ENCODE peak calls at places on chromosomes 12 and 14, in seven cellular contexts. U is adrenal gland, T is pancreas, I is mesendoderm, F is endothelial cell of umbilical vein, K is thyroid gland, S is small intestine. B is an unnamed sample.

GRCh38 chr12:52279683-52280318 is 5.4 kb downstream of the KRT86 start:
- DNase-seq in U (no peak), T (no peak), I (no peak), F (no peak), K (no peak), S (no peak), B (no peak)

GRCh38 chr12:113891167-113891692 is 74.9 kb downstream of the RBM19 start:
- DNase-seq in U (no peak), T (no peak), I (no peak), F (no peak), K (no peak), S (no peak), B (no peak)

GRCh38 chr14:101289230-101289690 is 272.0 kb upstream of the DIO3 start:
- DNase-seq in U (no peak), T (no peak), I (no peak), F (no peak), K (no peak), S (no peak), B (no peak)

GRCh38 chr12:1877169-1877878 is 41.1 kb downstream of the CACNA2D4 start:
- DNase-seq in U (no peak), T (no peak), I (no peak), F (no peak), K (no peak), S (no peak), B (no peak)

GRCh38 chr14:64091217-64091616 is 203.0 kb downstream of the ESR2 start:
- DNase-seq in U (no peak), T (no peak), I (no peak), F (no peak), K (no peak), S (peak; percentile 6), B (no peak)

GRCh38 chr12:1662761-1663439 is 28.0 kb upstream of the ADIPOR2 start:
- DNase-seq in U (peak; percentile 83), T (peak; percentile 74), I (peak; percentile 98), F (no peak), K (peak; percentile 66), S (peak; percentile 90), B (peak; percentile 35)

GRCh38 chr14:49512147-49512551 is 74.0 kb downstream of the RPS29 start:
- DNase-seq in U (no peak), T (no peak), I (no peak), F (peak; percentile 93), K (no peak), S (no peak), B (no peak)

GRCh38 chr14:81122326-81122725 is 98.4 kb downstream of the GTF2A1 start:
- DNase-seq in U (no peak), T (no peak), I (no peak), F (no peak), K (no peak), S (no peak), B (no peak)

GRCh38 chr14:89349196-89350008 is 67.6 kb downstream of the FOXN3 start:
- DNase-seq in U (no peak), T (no peak), I (peak; percentile 88), F (no peak), K (no peak), S (peak; percentile 83), B (no peak)

DNA sequence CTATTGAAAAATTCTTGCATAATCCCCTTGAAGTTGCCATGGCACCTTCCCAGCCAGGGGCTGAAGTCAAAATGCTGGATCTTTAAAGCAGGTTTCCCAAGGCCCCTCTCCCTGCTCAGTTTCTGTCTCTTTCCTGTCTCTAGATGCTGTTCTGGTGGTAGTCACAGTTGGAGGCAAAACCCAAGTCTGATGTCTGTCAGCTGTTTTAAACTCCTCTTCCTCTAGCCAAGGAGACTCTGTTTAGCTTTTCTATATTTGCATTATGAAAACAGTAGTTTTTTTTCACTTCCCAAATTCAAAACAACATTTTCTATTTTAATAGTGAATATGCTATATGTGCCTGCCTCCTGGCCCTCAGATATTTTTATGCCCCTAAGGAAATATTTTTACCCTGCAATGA is 129.6 kb downstream of the SMOC1 start:
- DNase-seq in U (no peak), T (no peak), I (no peak), F (peak; percentile 11), K (no peak), S (no peak), B (no peak)
- H3K27ac ChIP-seq in U (no peak overlapping the region), T (no peak overlapping the region), I (no peak overlapping the region), F (no peak overlapping the region), K (no peak overlapping the region), S (no peak overlapping the region), B (no peak overlapping the region)

DNA sequence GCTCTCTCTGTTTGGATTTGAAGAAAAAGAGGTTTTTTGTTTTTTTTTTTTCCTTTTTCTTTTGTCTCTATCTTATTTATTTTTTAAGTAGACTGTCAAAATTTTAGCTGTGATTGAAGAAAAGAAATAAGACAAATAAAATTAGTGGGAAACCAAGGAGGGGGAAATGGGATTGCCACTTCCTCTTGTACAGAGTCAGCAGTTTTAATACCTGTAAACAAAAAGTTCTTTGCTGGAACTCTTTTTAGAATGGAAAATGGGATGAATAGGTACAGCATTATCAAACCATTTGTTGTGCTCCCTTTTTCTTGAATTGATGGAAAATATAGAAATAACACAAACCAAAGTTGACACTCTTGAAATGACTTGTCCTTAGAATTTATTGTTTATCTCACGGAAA is 680.7 kb downstream of the DIO2 start:
- DNase-seq in U (no peak), T (no peak), I (no peak), F (no peak), K (no peak), S (no peak), B (no peak)
- H3K4me1 ChIP-seq in U (no peaks in the 10 kb centered on the region), T (no peaks in the 10 kb centered on the region), I (no peaks in the 10 kb centered on the region), F (no peaks in the 10 kb centered on the region), K (no peaks in the 10 kb centered on the region), S (no peaks in the 10 kb centered on the region), B (no peaks in the 10 kb centered on the region)

GRCh38 chr12:32836710-32837109 is 59.9 kb downstream of the PKP2 start:
- DNase-seq in U (no peak), T (no peak), I (peak; percentile 37), F (no peak), K (no peak), S (no peak), B (no peak)
- H3K27me3 ChIP-seq in U (no peaks in the 10 kb centered on the region), T (no peaks in the 10 kb centered on the region), I (no peaks in the 10 kb centered on the region), F (no peaks in the 10 kb centered on the region), K (no peaks in the 10 kb centered on the region), S (no peaks in the 10 kb centered on the region), B (no peaks in the 10 kb centered on the region)

GRCh38 chr12:10186299-10186698 is 7.5 kb downstream of the TMEM52B start:
- DNase-seq in U (peak; percentile 35), T (no peak), I (no peak), F (no peak), K (no peak), S (peak; percentile 19), B (no peak)

GRCh38 chr12:10190558-10191388 is 11.9 kb downstream of the TMEM52B start:
- DNase-seq in U (peak; percentile 68), T (no peak), I (peak; percentile 89), F (peak; percentile 74), K (peak; percentile 51), S (peak; percentile 72), B (no peak)

GRCh38 chr12:10194160-10194559 is 15.3 kb downstream of the TMEM52B start:
- DNase-seq in U (no peak), T (no peak), I (no peak), F (no peak), K (no peak), S (no peak), B (no peak)

GRCh38 chr12:10191865-10192264 is 13.0 kb downstream of the TMEM52B start:
- DNase-seq in U (peak; percentile 26), T (no peak), I (peak; percentile 83), F (no peak), K (no peak), S (no peak), B (no peak)

GRCh38 chr12:10189653-10190052 is 10.8 kb downstream of the TMEM52B start:
- DNase-seq in U (no peak), T (no peak), I (no peak), F (no peak), K (no peak), S (no peak), B (no peak)
- H3K27ac ChIP-seq in U (no peak overlapping the region), T (no peak overlapping the region), I (peak overlapping the region; percentile 31), F (no peak overlapping the region), K (no peak overlapping the region), S (no peak overlapping the region), B (no peak overlapping the region)

GRCh38 chr12:47900480-47901129 is 4.2 kb downstream of the VDR start:
- DNase-seq in U (no peak), T (no peak), I (peak; percentile 88), F (no peak), K (peak; percentile 22), S (peak; percentile 88), B (no peak)
- H3K4me1 ChIP-seq in U (peaks cover 21% of the 10 kb centered on the region), T (peaks cover 14% of the 10 kb centered on the region), I (no peaks in the 10 kb centered on the region), F (peaks cover 27% of the 10 kb centered on the region), K (peaks cover 11% of the 10 kb centered on the region), S (peaks cover 3% of the 10 kb centered on the region), B (peaks cover 50% of the 10 kb centered on the region)

GRCh38 chr12:111222520-111222919 is 146.4 kb downstream of the PHETA1 start:
- DNase-seq in U (no peak), T (no peak), I (no peak), F (no peak), K (no peak), S (no peak), B (no peak)

GRCh38 chr12:111221296-111222026 is 147.4 kb downstream of the PHETA1 start:
- DNase-seq in U (no peak), T (no peak), I (no peak), F (no peak), K (no peak), S (no peak), B (no peak)

GRCh38 chr12:111225307-111225706 is 143.6 kb downstream of the PHETA1 start:
- DNase-seq in U (no peak), T (no peak), I (no peak), F (no peak), K (no peak), S (no peak), B (no peak)

GRCh38 chr12:111222027-111222414 is 146.9 kb downstream of the PHETA1 start:
- DNase-seq in U (no peak), T (no peak), I (no peak), F (no peak), K (no peak), S (no peak), B (no peak)

GRCh38 chr12:111224196-111225066 is 144.5 kb downstream of the PHETA1 start:
- DNase-seq in U (no peak), T (peak; percentile 17), I (no peak), F (peak; percentile 9), K (no peak), S (no peak), B (no peak)
- H3K27me3 ChIP-seq in U (peaks cover 6% of the 10 kb centered on the region), T (no peaks in the 10 kb centered on the region), I (no peaks in the 10 kb centered on the region), F (no peaks in the 10 kb centered on the region), K (no peaks in the 10 kb centered on the region), S (no peaks in the 10 kb centered on the region), B (no peaks in the 10 kb centered on the region)

GRCh38 chr14:68261092-68261842 is 441.7 kb downstream of the RAD51B start:
- DNase-seq in U (no peak), T (no peak), I (peak; percentile 71), F (peak; percentile 67), K (no peak), S (no peak), B (no peak)
- H3K27ac ChIP-seq in U (no peak overlapping the region), T (no peak overlapping the region), I (peak overlapping the region; percentile 73), F (peak overlapping the region; percentile 5), K (no peak overlapping the region), S (no peak overlapping the region), B (peak overlapping the region; percentile 51)

DNA sequence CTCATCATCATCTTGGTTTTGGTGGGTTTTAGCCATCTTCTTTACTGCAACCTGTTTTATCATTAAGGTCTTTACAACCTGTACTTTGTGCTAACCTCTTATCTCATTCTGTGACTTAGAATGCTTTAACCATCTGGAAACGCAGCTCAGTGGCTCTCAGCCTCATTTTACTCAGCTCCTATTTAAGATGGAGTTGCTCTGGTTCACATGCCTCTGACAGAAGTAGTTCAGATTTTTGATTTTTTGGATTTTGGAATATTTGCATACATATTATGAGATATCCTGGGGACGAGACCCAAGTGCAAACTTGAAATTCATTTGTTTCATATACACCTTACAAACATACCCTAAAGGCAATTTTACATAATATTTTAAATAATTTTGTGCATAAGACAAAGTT is 10.7 kb downstream of the SLC38A1 start:
- DNase-seq in U (no peak), T (no peak), I (no peak), F (no peak), K (no peak), S (no peak), B (no peak)
- H3K4me1 ChIP-seq in U (no peaks in the 10 kb centered on the region), T (peaks cover 18% of the 10 kb centered on the region), I (peaks cover 14% of the 10 kb centered on the region), F (no peaks in the 10 kb centered on the region), K (peaks cover 31% of the 10 kb centered on the region), S (no peaks in the 10 kb centered on the region), B (peaks cover 44% of the 10 kb centered on the region)